ENCODE peak calls at places on chromosome 2, in eight cellular contexts. K is Peyer's patch, Y is K562, F is stomach, J is GM12878, O is tibial nerve, R is HCT116, V is body of pancreas. N is an unnamed sample.

GRCh38 chr2:190722825-190723224 is 73.9 kb downstream of the NAB1 start:
- DNase-seq in K (no peak), Y (no peak), F (no peak), J (no peak), O (no peak), R (no peak), V (no peak), N (no peak)

GRCh38 chr2:197179744-197180498 is 130.7 kb downstream of the ANKRD44 start:
- DNase-seq in K (no peak), Y (no peak), F (no peak), J (no peak), O (peak; percentile 35), R (no peak), V (peak; percentile 13), N (peak; percentile 36)

GRCh38 chr2:103809390-103809789 is 1044.5 kb upstream of the POU3F3 start:
- DNase-seq in K (no peak), Y (no peak), F (no peak), J (no peak), O (no peak), R (no peak), V (no peak), N (no peak)

GRCh38 chr2:47784349-47784851 is 1.5 kb downstream of the MSH6 start:
- DNase-seq in K (peak; percentile 46), Y (no peak), F (no peak), J (no peak), O (no peak), R (no peak), V (no peak), N (peak; percentile 41)

GRCh38 chr2:178478442-178479274 is at the start of gene FKBP7:
- DNase-seq in K (peak; percentile 95), Y (peak; percentile 93), F (peak; percentile 88), J (peak; percentile 33), O (peak; percentile 84), R (peak; percentile 60), V (peak; percentile 83), N (peak; percentile 88)

GRCh38 chr2:146130290-146130689 is 1610.4 kb upstream of the ZEB2 start:
- DNase-seq in K (no peak), Y (no peak), F (no peak), J (no peak), O (no peak), R (no peak), V (no peak), N (no peak)

GRCh38 chr2:188721231-188721630 is 252.9 kb upstream of the COL3A1 start:
- DNase-seq in K (no peak), Y (no peak), F (no peak), J (no peak), O (no peak), R (no peak), V (peak; percentile 12), N (no peak)

GRCh38 chr2:43220982-43221659 is 5.3 kb downstream of the ZFP36L2 start:
- DNase-seq in K (peak; percentile 83), Y (peak; percentile 66), F (peak; percentile 50), J (no peak), O (no peak), R (no peak), V (peak; percentile 73), N (peak; percentile 87)

GRCh38 chr2:68565858-68566257 is 77.5 kb upstream of the PROKR1 start:
- DNase-seq in K (no peak), Y (peak; percentile 85), F (no peak), J (no peak), O (no peak), R (no peak), V (no peak), N (no peak)

GRCh38 chr2:127640082-127641072 is 5.6 kb upstream of the GPR17 start:
- DNase-seq in K (peak; percentile 84), Y (no peak), F (no peak), J (no peak), O (no peak), R (no peak), V (no peak), N (no peak)

GRCh38 chr2:73297151-73297559 is 3.8 kb upstream of the EGR4 start:
- DNase-seq in K (no peak), Y (no peak), F (no peak), J (no peak), O (no peak), R (no peak), V (peak; percentile 25), N (no peak)

GRCh38 chr2:105403785-105404698 is 5.2 kb upstream of the FHL2 start:
- DNase-seq in K (peak; percentile 80), Y (peak; percentile 37), F (no peak), J (no peak), O (no peak), R (peak; percentile 93), V (no peak), N (no peak)

GRCh38 chr2:88545118-88545517 is 82.1 kb downstream of the EIF2AK3 start:
- DNase-seq in K (no peak), Y (peak; percentile 76), F (no peak), J (no peak), O (no peak), R (peak; percentile 81), V (no peak), N (no peak)

GRCh38 chr2:218006741-218007140 is 3.9 kb upstream of the TNS1 start:
- DNase-seq in K (no peak), Y (no peak), F (no peak), J (no peak), O (no peak), R (no peak), V (no peak), N (no peak)

GRCh38 chr2:218009191-218010114 is 6.7 kb upstream of the TNS1 start:
- DNase-seq in K (no peak), Y (no peak), F (no peak), J (no peak), O (no peak), R (no peak), V (no peak), N (peak; percentile 53)

GRCh38 chr2:218010116-218010837 is 7.5 kb upstream of the TNS1 start:
- DNase-seq in K (peak; percentile 58), Y (peak; percentile 13), F (peak; percentile 65), J (no peak), O (no peak), R (no peak), V (peak; percentile 68), N (peak; percentile 83)

GRCh38 chr2:218010838-218011616 is 8.2 kb upstream of the TNS1 start:
- DNase-seq in K (no peak), Y (no peak), F (no peak), J (no peak), O (no peak), R (no peak), V (no peak), N (no peak)

DNA sequence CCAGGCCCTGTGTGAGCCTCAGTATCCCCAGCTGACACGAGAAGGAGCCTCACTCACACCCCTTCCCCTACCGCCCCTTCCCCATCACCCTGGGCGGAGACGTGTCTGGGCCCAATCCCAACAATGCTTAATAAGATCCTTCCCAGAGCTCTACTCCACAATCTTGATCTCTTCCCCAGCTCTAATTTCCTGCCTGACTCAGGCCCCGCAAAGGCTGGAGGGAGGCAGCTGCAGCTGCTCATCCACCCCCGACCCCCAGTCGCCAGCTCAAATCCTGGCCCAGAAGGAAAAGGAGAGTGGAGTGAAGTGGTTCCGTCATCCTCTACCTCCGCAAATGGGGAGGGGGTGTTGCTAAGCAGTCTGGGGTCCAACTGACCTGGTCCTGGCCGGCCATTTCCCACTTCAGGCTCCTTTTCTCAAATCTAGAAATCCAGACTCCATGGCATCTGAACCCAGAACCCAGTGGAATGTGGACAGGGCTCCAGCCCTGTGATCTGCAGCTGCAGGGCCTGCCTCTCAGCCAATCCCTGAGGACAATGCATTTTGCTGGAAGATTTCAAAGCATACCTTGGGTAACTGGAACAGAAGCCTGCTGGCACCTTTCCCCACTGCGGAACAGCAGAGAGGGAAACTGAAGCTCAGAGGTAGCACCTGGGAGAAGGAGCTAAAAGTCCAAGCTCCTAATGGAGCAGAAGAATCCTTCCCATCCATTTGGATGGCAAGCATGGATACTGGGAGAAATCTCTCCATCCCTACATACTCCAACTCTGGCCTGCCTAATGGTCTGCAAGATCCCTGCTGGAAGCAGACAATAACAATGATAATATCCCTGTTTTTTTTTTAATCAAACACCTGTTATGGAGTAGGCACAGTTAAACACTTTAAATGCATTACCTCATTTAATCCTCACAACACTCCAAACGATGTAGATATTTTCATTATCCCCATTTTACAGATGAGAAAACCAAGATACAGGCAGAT is 5.6 kb upstream of the TNS1 start:
- DNase-seq in K (no peak), Y (no peak), F (no peak), J (no peak), O (no peak), R (no peak), V (no peak), N (no peak)
- TF ChIP-seq POLR2A in K (no peak), Y (no peak), F (no peak), J (no peak), O (no peak), R (no peak), V (no peak), N (no peak)

DNA sequence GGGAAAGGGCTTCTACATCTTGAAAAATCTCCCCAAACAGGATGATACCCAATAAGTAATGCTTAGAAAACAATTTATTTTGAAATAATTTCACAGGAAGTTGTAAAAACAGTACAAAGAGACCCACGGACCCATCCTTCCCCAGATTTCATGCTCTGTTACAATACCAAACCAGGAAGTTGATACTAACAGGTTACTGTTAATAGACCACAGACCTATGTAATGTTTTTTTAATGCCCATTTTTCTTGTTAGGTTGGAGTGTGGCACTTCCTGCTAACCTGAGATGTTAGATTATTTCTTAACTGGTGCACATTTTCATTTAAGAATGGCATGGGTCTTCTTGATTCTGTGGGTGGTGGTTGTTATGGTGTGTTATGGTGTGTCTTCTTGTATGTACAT is 21.4 kb upstream of the MGAT5 start:
- DNase-seq in K (no peak), Y (no peak), F (no peak), J (no peak), O (no peak), R (no peak), V (no peak), N (no peak)
- H3K4me3 ChIP-seq in K (no peak overlapping the region), Y (no peak overlapping the region), F (no peak overlapping the region), J (peak overlapping the region; percentile 6), O (no peak overlapping the region), R (no peak overlapping the region), V (no peak overlapping the region), N (no peak overlapping the region)

DNA sequence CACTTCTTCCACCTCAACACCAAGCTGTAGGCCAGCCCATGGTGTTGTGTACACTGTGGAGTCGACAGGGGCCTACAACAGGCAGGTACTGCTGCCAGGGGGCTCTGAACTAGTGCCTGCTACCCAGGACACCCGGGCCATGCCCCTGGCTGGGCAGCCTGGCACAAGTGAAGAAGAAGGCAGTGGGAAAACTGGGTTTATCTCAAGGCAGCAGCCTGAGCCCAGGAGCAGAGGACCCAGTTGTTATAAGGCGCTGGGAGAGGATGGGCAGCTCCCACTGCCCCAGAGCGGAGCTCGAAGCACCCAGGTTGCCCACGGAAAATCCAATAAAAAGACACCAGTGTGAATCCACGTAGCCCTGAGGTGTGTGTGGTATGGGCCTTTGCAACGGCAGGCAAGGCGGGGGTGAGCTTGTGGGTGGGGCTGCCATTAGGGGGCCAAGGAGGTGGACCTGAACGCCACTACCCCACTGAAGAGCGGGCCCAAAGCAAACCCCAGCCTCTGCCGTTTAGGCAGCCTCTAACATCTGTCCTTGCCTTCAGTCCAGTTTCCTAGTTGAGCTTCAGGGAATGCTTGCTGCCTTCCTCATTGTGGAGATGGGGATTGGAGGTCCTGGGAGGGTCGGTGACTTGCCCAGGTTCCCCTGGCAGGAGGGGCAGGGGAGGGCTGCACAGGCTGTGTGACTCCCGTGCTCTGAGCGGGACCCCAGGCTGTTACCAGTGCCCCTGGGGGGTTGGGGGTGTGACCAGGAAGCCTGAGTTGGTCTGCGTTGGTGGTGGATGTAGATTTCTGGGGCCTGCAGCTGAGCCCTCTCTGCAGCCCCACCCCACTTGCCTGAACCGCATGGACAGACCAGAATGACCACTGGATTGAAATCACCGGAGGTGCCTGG is 16.0 kb downstream of the ARID5A start:
- DNase-seq in K (no peak), Y (no peak), F (no peak), J (no peak), O (no peak), R (no peak), V (no peak), N (no peak)
- TF ChIP-seq POLR2A in K (no peak), Y (no peak), F (no peak), J (peak; percentile 54), O (no peak), R (no peak), V (no peak), N (no peak)

GRCh38 chr2:65869286-65869685 is 436.9 kb upstream of the SPRED2 start:
- DNase-seq in K (no peak), Y (no peak), F (no peak), J (no peak), O (no peak), R (no peak), V (no peak), N (no peak)
- H3K4me3 ChIP-seq in K (no peak overlapping the region), Y (no peak overlapping the region), F (no peak overlapping the region), J (no peak overlapping the region), O (no peak overlapping the region), R (no peak overlapping the region), V (no peak overlapping the region), N (no peak overlapping the region)

N was measured in ovary.